ENCODE peak calls at places on chromosomes 7 and 10, in nine cellular contexts. Y is IMR-90; J is NK-92 treated with Interleukin-12 subunit alpha and Interleukin-12 subunit beta, amount 100 ng/mL, for 24 hours; G is endothelial cell; F is activated naive CD4-positive, alpha-beta T cell treated with anti-CD3 and anti-CD28 coated beads, Interleukin-2, amount 50 U/mL, for 16 hours; V is AG04450; U is EL; K is stimulated activated CD4-positive, alpha-beta T cell treated with anti-CD3 and anti-CD28 coated beads, Interleukin-1b, Interleukin-23, amount 100 ng/mL, for 1 hour; M is stimulated activated CD8-positive, alpha-beta memory T cell treated with anti-CD3 and anti-CD28 coated beads, Interleukin-2, amount 100 ng/mL, for 1 hour. I is an unnamed sample.

GRCh38 chr10:7405637-7406036 is 5.2 kb downstream of the SFMBT2 start:
- DNase-seq in Y (no peak), J (no peak), G (no peak), F (no peak), V (no peak), U (no peak), K (no peak), M (no peak), I (no peak)

GRCh38 chr10:404341-404740 is 269.1 kb downstream of the ZMYND11 start:
- DNase-seq in Y (peak), J (no peak), G (no peak), F (no peak), V (peak), U (peak), K (no peak), M (no peak), I (peak)

GRCh38 chr10:96512524-96512991 is 1.2 kb downstream of the TLL2 start:
- DNase-seq in Y (peak), J (no peak), G (peak), F (no peak), V (no peak), U (peak), K (no peak), M (no peak), I (no peak)

GRCh38 chr10:132615346-132616169 is 78.0 kb downstream of the INPP5A start:
- DNase-seq in Y (no peak), J (no peak), G (no peak), F (no peak), V (no peak), U (no peak), K (no peak), M (no peak), I (no peak)

GRCh38 chr10:110670335-110670734 is 26.2 kb downstream of the RBM20 start:
- DNase-seq in Y (no peak), J (no peak), G (no peak), F (no peak), V (no peak), U (no peak), K (no peak), M (no peak), I (no peak)

GRCh38 chr10:78757542-78757941 is 311.2 kb upstream of the ZMIZ1 start:
- DNase-seq in Y (peak), J (no peak), G (no peak), F (no peak), V (peak), U (peak), K (no peak), M (no peak), I (peak)

GRCh38 chr10:72097448-72098300 is 9.3 kb upstream of the SPOCK2 start:
- DNase-seq in Y (peak), J (no peak), G (no peak), F (no peak), V (peak), U (peak), K (no peak), M (no peak), I (no peak)

GRCh38 chr7:28405662-28406061 is 6.7 kb upstream of the CREB5 start:
- DNase-seq in Y (peak), J (no peak), G (no peak), F (no peak), V (peak), U (peak), K (no peak), M (no peak), I (peak)